ENCODE peak calls at places on chromosomes 11 and 22, in seven cellular contexts. C is naive B cell, K is LoVo, E is fibroblast of the conjunctiva, A is neural crest cell, J is NCI-H1105, V is cardiac fibroblast. Y is an unnamed sample.

GRCh38 chr11:46216040-46216764 is 61.3 kb upstream of the CREB3L1 start:
- DNase-seq in C (no peak), K (no peak), E (no peak), A (no peak), J (no peak), V (peak; percentile 31), Y (peak; percentile 70)

GRCh38 chr11:36371590-36371989 is 75.5 kb downstream of the PRR5L start:
- DNase-seq in C (no peak), K (no peak), E (no peak), A (no peak), J (no peak), V (no peak), Y (no peak)

GRCh38 chr22:41532908-41533825 is 11.1 kb downstream of the POLR3H start:
- DNase-seq in C (peak; percentile 40), K (peak; percentile 46), E (peak; percentile 44), A (peak; percentile 78), J (no peak), V (peak; percentile 72), Y (peak; percentile 75)

GRCh38 chr11:96188625-96189006 is 154.4 kb downstream of the MAML2 start:
- DNase-seq in C (no peak), K (no peak), E (no peak), A (no peak), J (no peak), V (peak; percentile 49), Y (no peak)

GRCh38 chr11:134001101-134001500 is 44.3 kb upstream of the IGSF9B start:
- DNase-seq in C (no peak), K (no peak), E (no peak), A (no peak), J (no peak), V (no peak), Y (no peak)

GRCh38 chr22:40542821-40543540 is 93.5 kb downstream of the MRTFA start:
- DNase-seq in C (no peak), K (no peak), E (no peak), A (no peak), J (no peak), V (peak; percentile 35), Y (no peak)

GRCh38 chr11:78651136-78651775 is 76.6 kb upstream of the NARS2 start:
- DNase-seq in C (no peak), K (no peak), E (no peak), A (peak; percentile 18), J (no peak), V (no peak), Y (no peak)

GRCh38 chr11:119745112-119745511 is 16.1 kb upstream of the NECTIN1 start:
- DNase-seq in C (no peak), K (no peak), E (no peak), A (no peak), J (no peak), V (no peak), Y (no peak)

GRCh38 chr11:44279483-44279882 is 30.5 kb downstream of the ALX4 start:
- DNase-seq in C (no peak), K (no peak), E (no peak), A (no peak), J (no peak), V (no peak), Y (no peak)

GRCh38 chr11:87176044-87176443 is 138.3 kb downstream of the TMEM135 start:
- DNase-seq in C (no peak), K (no peak), E (no peak), A (no peak), J (no peak), V (no peak), Y (no peak)

GRCh38 chr11:132838621-132839020 is 693.7 kb downstream of the OPCML start:
- DNase-seq in C (no peak), K (no peak), E (no peak), A (no peak), J (no peak), V (peak; percentile 19), Y (no peak)

GRCh38 chr22:37406836-37407235 is 20.4 kb downstream of the ELFN2 start:
- DNase-seq in C (no peak), K (no peak), E (no peak), A (no peak), J (no peak), V (no peak), Y (peak; percentile 50)

GRCh38 chr11:3164138-3164539 is 971 bp downstream of the OSBPL5 start:
- DNase-seq in C (no peak), K (no peak), E (no peak), A (no peak), J (no peak), V (no peak), Y (no peak)

GRCh38 chr11:35549787-35550186 is 24.4 kb upstream of the PAMR1 start:
- DNase-seq in C (no peak), K (peak; percentile 11), E (peak; percentile 57), A (no peak), J (no peak), V (peak; percentile 87), Y (no peak)

GRCh38 chr22:24977370-24978230 is 25.1 kb downstream of the KIAA1671 start:
- DNase-seq in C (no peak), K (peak; percentile 62), E (no peak), A (no peak), J (no peak), V (peak; percentile 69), Y (peak; percentile 84)

Y was measured in small intestine.